ENCODE peak calls at places on chromosome 9, in eight cellular contexts. P is mammary epithelial cell, U is mesenchymal stem cell, V is neural progenitor cell, N is IMR-90, D is keratinocyte, R is H9, C is HCT116. B is an unnamed sample.

GRCh38 chr9:91824151-91824550 is 125.9 kb downstream of the ROR2 start:
- DNase-seq in P (no peak), C (no peak), V (no peak), D (no peak), N (no peak), U (no peak), R (no peak), B (no peak)

GRCh38 chr9:135387976-135388375 is 91.6 kb upstream of the PPP1R26 start:
- DNase-seq in N (no peak), D (no peak), R (no peak), C (no peak), V (no peak), U (no peak), P (no peak), B (no peak)

GRCh38 chr9:34428325-34428958 is 29.9 kb downstream of the FAM219A start:
- DNase-seq in C (no peak), U (peak), D (no peak), N (peak), P (no peak), R (no peak), V (no peak), B (no peak)

GRCh38 chr9:96031366-96031824 is 155.9 kb downstream of the ERCC6L2 start:
- DNase-seq in U (peak), R (no peak), V (no peak), D (no peak), N (no peak), C (no peak), P (no peak), B (no peak)

GRCh38 chr9:126523621-126524111 is 90.1 kb upstream of the LMX1B start:
- DNase-seq in V (no peak), C (no peak), P (no peak), D (no peak), R (no peak), N (no peak), U (no peak), B (no peak)

GRCh38 chr9:132768932-132769894 is 98.9 kb downstream of the GTF3C4 start:
- DNase-seq in N (peak), V (peak), R (peak), P (peak), C (no peak), U (peak), D (no peak), B (peak)

GRCh38 chr9:96159596-96159995 is 142.4 kb downstream of the HSD17B3 start:
- DNase-seq in V (no peak), U (no peak), P (no peak), D (no peak), R (no peak), C (no peak), N (no peak), B (no peak)

GRCh38 chr9:92147854-92148184 is 32.6 kb upstream of the SPTLC1 start:
- DNase-seq in P (no peak), V (no peak), C (no peak), R (no peak), D (no peak), N (no peak), U (peak), B (no peak)

GRCh38 chr9:89978185-89978584 is 373.4 kb downstream of the GADD45G start:
- DNase-seq in C (peak), P (no peak), D (no peak), V (peak), R (peak), N (peak), U (peak), B (peak)

GRCh38 chr9:82513242-82513750 is 524.7 kb downstream of the SPATA31D1 start:
- DNase-seq in U (no peak), P (no peak), V (no peak), D (no peak), R (no peak), C (no peak), N (peak), B (no peak)

GRCh38 chr9:19255821-19256220 is 25.3 kb downstream of the DENND4C start:
- DNase-seq in N (no peak), C (no peak), V (no peak), U (peak), R (no peak), D (no peak), P (no peak), B (no peak)

GRCh38 chr9:131008086-131008485 is 888 bp upstream of the LAMC3 start:
- DNase-seq in U (no peak), V (no peak), R (no peak), N (no peak), C (no peak), P (no peak), D (no peak), B (no peak)

GRCh38 chr9:36092509-36093215 is 43.9 kb upstream of the GLIPR2 start:
- DNase-seq in D (no peak), R (no peak), N (no peak), U (peak), V (no peak), P (no peak), C (no peak), B (peak)

GRCh38 chr9:97059661-97060060 is 20.7 kb upstream of the CTSV start:
- DNase-seq in U (no peak), N (no peak), P (peak), R (no peak), D (peak), V (no peak), C (peak), B (no peak)

GRCh38 chr9:118318770-118319443 is 614.7 kb downstream of the TLR4 start:
- DNase-seq in C (no peak), D (no peak), U (no peak), R (no peak), P (peak), N (no peak), V (no peak), B (no peak)

GRCh38 chr9:89183146-89183545 is 4.5 kb upstream of the SHC3 start:
- DNase-seq in C (no peak), V (no peak), U (no peak), D (no peak), P (no peak), R (no peak), N (no peak), B (peak)

GRCh38 chr9:73038613-73039012 is 85.8 kb upstream of the ALDH1A1 start:
- DNase-seq in N (no peak), R (peak), V (no peak), U (peak), P (peak), D (no peak), C (no peak), B (no peak)

GRCh38 chr9:134053941-134054761 is 13.7 kb downstream of the BRD3 start:
- DNase-seq in V (no peak), R (no peak), C (no peak), N (no peak), D (no peak), U (no peak), P (no peak), B (no peak)

GRCh38 chr9:133770076-133770777 is 32.1 kb upstream of the SARDH start:
- DNase-seq in D (no peak), U (no peak), C (no peak), V (no peak), N (no peak), P (no peak), R (peak), B (no peak)

GRCh38 chr9:87521834-87522233 is 24.2 kb downstream of the DAPK1 start:
- DNase-seq in D (no peak), P (no peak), R (no peak), V (no peak), C (no peak), U (no peak), N (no peak), B (no peak)
- H3K9ac ChIP-seq in D (no peak), P (no peak), R (no peak), V (no peak), C (no peak), U (no peak), N (no peak), B (no peak)

GRCh38 chr9:128552153-128552743 is at the start of gene SPTAN1:
- DNase-seq in R (peak), P (peak), N (peak), D (no peak), U (peak), C (peak), V (peak), B (peak)
- H2AFZ ChIP-seq in R (no peak), P (peak), N (peak), D (peak), U (peak), C (peak), V (peak), B (peak)

GRCh38 chr9:76628155-76628554 is 136.1 kb upstream of the PCA3 start:
- DNase-seq in R (no peak), N (no peak), C (no peak), D (no peak), U (no peak), P (no peak), V (no peak), B (no peak)
- H3K9ac ChIP-seq in R (no peak), N (no peak), C (no peak), D (no peak), U (no peak), P (no peak), V (no peak), B (no peak)

GRCh38 chr9:69058101-69058500 is 22.5 kb downstream of the FXN start:
- DNase-seq in U (no peak), N (no peak), C (no peak), P (no peak), R (no peak), D (no peak), V (no peak), B (no peak)

GRCh38 chr9:69060766-69061165 is 25.2 kb downstream of the FXN start:
- DNase-seq in R (no peak), V (no peak), N (no peak), C (no peak), U (no peak), P (no peak), D (no peak), B (no peak)

GRCh38 chr9:69065660-69066059 is 30.1 kb downstream of the FXN start:
- DNase-seq in R (no peak), P (no peak), C (no peak), U (no peak), N (no peak), D (no peak), V (no peak), B (no peak)

GRCh38 chr9:69063839-69064238 is 28.3 kb downstream of the FXN start:
- DNase-seq in D (no peak), U (no peak), P (no peak), N (no peak), C (no peak), R (no peak), V (no peak), B (no peak)

GRCh38 chr9:69062195-69062594 is 26.6 kb downstream of the FXN start:
- DNase-seq in V (no peak), P (no peak), C (no peak), R (no peak), N (peak), U (no peak), D (no peak), B (no peak)
- H2AFZ ChIP-seq in V (no peak), P (no peak), C (no peak), R (no peak), N (no peak), U (no peak), D (no peak), B (no peak)

DNA sequence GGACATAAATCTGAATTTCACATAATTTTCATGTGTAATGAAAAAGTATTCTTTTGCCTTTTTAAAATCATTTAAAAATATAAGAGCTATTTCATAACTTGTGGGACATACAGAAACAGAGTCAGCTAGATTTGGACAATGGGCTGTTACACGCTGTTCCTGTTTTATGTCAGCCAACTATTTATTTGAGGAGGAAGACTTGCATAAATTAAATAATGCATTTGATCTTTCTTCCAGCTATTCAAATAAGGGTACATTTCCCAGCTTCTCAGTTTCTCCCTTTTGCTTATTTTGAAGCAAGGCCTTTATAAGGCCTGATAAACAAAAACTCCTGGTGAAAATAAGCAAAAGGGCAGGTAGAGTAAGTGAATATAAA is 6.5 kb downstream of the STOM start:
- DNase-seq in N (no peak), D (no peak), P (no peak), C (no peak), U (no peak), V (no peak), R (no peak), B (no peak)
- H3K9ac ChIP-seq in N (no peak), D (peak), P (no peak), C (no peak), U (peak), V (no peak), R (no peak), B (no peak)

B was measured in Karpas-422.